ENCODE peak calls at places on chromosomes 7 and 10, in nine cellular contexts. M is stomach, Y is A549, F is tibial nerve, C is H1, B is ovary, N is transverse colon, E is K562, T is HepG2. H is an unnamed sample. For H3K4me1, the result is how much of the 10 kb centered on the place peaks cover.

GRCh38 chr10:6990891-6991290 is 410.8 kb upstream of the PRKCQ start:
- DNase-seq in E (no peak), B (no peak), M (no peak), C (no peak), F (no peak), N (no peak), Y (no peak), T (no peak), H (no peak)

GRCh38 chr7:121591916-121592315 is 195.8 kb upstream of the FAM3C start:
- DNase-seq in C (no peak), N (no peak), Y (no peak), T (no peak), B (no peak), M (no peak), E (no peak), F (no peak), H (no peak)

GRCh38 chr7:123327661-123328060 is 127.9 kb upstream of the SLC13A1 start:
- DNase-seq in N (no peak), Y (no peak), M (no peak), C (no peak), E (no peak), F (no peak), T (no peak), B (no peak), H (no peak)

GRCh38 chr7:641966-642365 is 84.5 kb upstream of the DNAAF5 start:
- DNase-seq in M (no peak), E (no peak), F (no peak), N (no peak), T (no peak), B (no peak), C (no peak), Y (no peak), H (no peak)

GRCh38 chr10:89217057-89217990 is 10.2 kb upstream of the CH25H start:
- DNase-seq in M (peak), F (peak), T (peak), Y (peak), B (peak), N (peak), C (peak), E (peak), H (no peak)

GRCh38 chr7:46058424-46058823 is 137.4 kb upstream of the IGFBP3 start:
- DNase-seq in C (no peak), M (no peak), F (no peak), T (no peak), E (no peak), Y (no peak), B (no peak), N (no peak), H (no peak)

GRCh38 chr10:113620486-113620885 is 43.4 kb downstream of the NRAP start:
- DNase-seq in T (no peak), Y (no peak), M (no peak), F (no peak), C (no peak), B (no peak), E (no peak), N (no peak), H (no peak)

GRCh38 chr7:80957226-80957625 is 38.4 kb upstream of the SEMA3C start:
- DNase-seq in N (no peak), E (no peak), M (no peak), Y (no peak), F (no peak), B (no peak), T (no peak), C (no peak), H (no peak)

GRCh38 chr7:122883049-122883670 is 3.1 kb downstream of the CADPS2 start:
- DNase-seq in B (no peak), Y (no peak), T (no peak), C (no peak), M (no peak), F (no peak), N (no peak), E (no peak), H (no peak)

GRCh38 chr10:7523656-7524055 is 112.8 kb upstream of the SFMBT2 start:
- DNase-seq in T (no peak), F (no peak), Y (peak), N (no peak), C (no peak), B (no peak), E (no peak), M (no peak), H (no peak)

GRCh38 chr10:132827861-132828539 is 42.1 kb upstream of the NKX6-2 start:
- DNase-seq in E (no peak), C (no peak), B (no peak), F (no peak), Y (no peak), T (no peak), M (no peak), N (no peak), H (no peak)

GRCh38 chr10:62148155-62148554 is 120.5 kb downstream of the RTKN2 start:
- DNase-seq in T (no peak), N (no peak), E (no peak), Y (no peak), M (no peak), B (no peak), C (no peak), F (no peak), H (no peak)

GRCh38 chr7:71278301-71278700 is 146.4 kb downstream of the GALNT17 start:
- DNase-seq in C (no peak), E (no peak), N (no peak), B (no peak), M (no peak), F (no peak), T (no peak), Y (no peak), H (no peak)

GRCh38 chr10:127892743-127893142 is at the start of gene CLRN3:
- DNase-seq in E (no peak), M (no peak), F (no peak), Y (no peak), T (no peak), N (peak), C (no peak), B (no peak), H (no peak)

GRCh38 chr10:72814134-72814790 is 79.3 kb upstream of the OIT3 start:
- DNase-seq in Y (no peak), T (no peak), E (no peak), F (no peak), N (no peak), C (no peak), M (no peak), B (no peak), H (no peak)

GRCh38 chr7:100720320-100720644 is at the start of gene EPO:
- DNase-seq in C (peak), T (no peak), M (no peak), E (peak), Y (no peak), N (no peak), B (no peak), F (no peak), H (no peak)

GRCh38 chr10:42865716-42866114 is 83.1 kb downstream of the BMS1 start:
- DNase-seq in E (no peak), N (no peak), T (no peak), B (no peak), F (no peak), M (no peak), C (peak), Y (no peak), H (no peak)

GRCh38 chr7:31006864-31007263 is 43.1 kb downstream of the GHRHR start:
- DNase-seq in C (no peak), B (no peak), Y (no peak), N (no peak), F (no peak), T (no peak), M (no peak), E (no peak), H (no peak)

GRCh38 chr7:138238734-138239133 is 162.5 kb downstream of the AKR1D1 start:
- DNase-seq in N (no peak), T (no peak), B (no peak), Y (no peak), C (no peak), F (no peak), E (no peak), M (no peak), H (no peak)

GRCh38 chr10:95711492-95711891 is 17.8 kb upstream of the TCTN3 start:
- DNase-seq in M (no peak), C (no peak), F (no peak), N (no peak), T (no peak), Y (no peak), B (no peak), E (no peak), H (no peak)

GRCh38 chr10:78502208-78502943 is 468.7 kb downstream of the RPS24 start:
- DNase-seq in F (no peak), N (no peak), B (no peak), T (peak), C (no peak), E (no peak), M (no peak), Y (no peak), H (no peak)

GRCh38 chr7:57384380-57384779 is 65.6 kb upstream of the ZNF716 start:
- DNase-seq in T (no peak), B (no peak), E (no peak), C (no peak), M (no peak), Y (no peak), N (no peak), F (no peak), H (no peak)

GRCh38 chr7:96061844-96062243 is 260.1 kb downstream of the SLC25A13 start:
- DNase-seq in N (no peak), C (no peak), F (no peak), M (peak), B (peak), T (no peak), E (no peak), Y (no peak), H (no peak)

GRCh38 chr10:115762029-115762428 is 511.0 kb downstream of the GFRA1 start:
- DNase-seq in E (no peak), C (no peak), T (no peak), N (no peak), M (no peak), B (no peak), Y (no peak), F (no peak), H (no peak)

GRCh38 chr7:2529161-2530075 is 9.8 kb downstream of the LFNG start:
- DNase-seq in N (peak), B (no peak), F (peak), Y (peak), E (no peak), C (no peak), T (no peak), M (peak), H (no peak)

GRCh38 chr10:84054743-84055142 is 84.6 kb upstream of the GHITM start:
- DNase-seq in M (no peak), T (no peak), E (no peak), F (no peak), N (no peak), Y (no peak), C (no peak), B (no peak), H (no peak)

DNA sequence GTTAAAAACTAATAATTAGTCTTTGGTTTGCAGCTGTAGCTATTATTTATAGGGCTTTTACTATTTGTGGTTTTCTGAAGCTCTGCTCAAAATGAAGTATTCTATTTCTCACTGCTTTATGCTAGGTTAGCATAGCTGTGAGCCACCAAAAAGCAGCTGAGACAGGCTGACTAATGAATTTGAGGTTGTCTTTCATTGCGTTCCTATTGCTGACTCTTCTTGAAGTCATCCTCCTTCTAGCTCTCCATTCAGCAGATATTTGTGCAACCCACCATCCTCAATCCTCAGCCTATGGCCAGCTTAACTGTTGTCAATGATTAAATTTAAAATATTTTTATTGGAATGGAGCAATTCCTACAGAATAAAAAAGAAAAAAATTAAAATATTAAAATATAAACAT is 2.1 kb upstream of the RALA start:
- DNase-seq in M (no peak), Y (no peak), E (no peak), B (no peak), C (no peak), T (no peak), F (no peak), N (no peak), H (no peak)
- H3K4me1 ChIP-seq in M (under half), Y (under half), E (under half), B (under half), C (under half), T (under half), F (under half), N (under half), H (under half)

DNA sequence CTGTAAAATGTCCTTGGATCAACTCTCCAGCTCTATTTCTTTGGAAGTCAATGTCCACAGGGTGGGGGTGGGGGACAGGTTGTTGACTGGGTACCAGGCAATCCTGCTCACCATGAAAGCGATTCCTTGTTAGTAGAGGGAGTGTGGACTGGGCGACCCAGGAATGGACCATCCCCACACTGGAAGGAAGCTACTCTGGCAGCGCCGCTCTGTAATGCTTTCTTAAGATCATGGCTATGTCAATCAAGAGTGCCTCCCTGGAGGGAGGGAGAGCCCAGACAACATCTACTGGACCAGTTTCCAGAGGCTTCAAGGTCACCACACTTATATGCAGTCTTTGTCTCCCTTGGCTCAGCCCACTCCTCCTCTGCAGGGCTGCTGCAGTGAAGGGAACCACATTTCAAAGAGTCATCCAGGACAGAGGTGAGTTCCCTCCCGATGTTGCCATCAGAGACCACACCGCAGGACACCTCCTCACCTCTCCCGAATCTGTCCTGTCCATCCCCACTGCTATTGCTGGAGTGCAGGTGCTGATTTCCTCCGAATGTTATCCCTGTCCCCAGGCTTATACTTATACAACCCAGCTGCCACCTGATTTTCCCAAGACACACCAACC is 6.9 kb downstream of the GIMAP5 start:
- DNase-seq in N (no peak), C (no peak), M (no peak), E (no peak), Y (no peak), F (no peak), B (no peak), T (no peak), H (no peak)
- TF ChIP-seq POLR2A in N (no peak), C (no peak), M (no peak), E (no peak), Y (no peak), F (no peak), B (no peak), T (no peak), H (no peak)

DNA sequence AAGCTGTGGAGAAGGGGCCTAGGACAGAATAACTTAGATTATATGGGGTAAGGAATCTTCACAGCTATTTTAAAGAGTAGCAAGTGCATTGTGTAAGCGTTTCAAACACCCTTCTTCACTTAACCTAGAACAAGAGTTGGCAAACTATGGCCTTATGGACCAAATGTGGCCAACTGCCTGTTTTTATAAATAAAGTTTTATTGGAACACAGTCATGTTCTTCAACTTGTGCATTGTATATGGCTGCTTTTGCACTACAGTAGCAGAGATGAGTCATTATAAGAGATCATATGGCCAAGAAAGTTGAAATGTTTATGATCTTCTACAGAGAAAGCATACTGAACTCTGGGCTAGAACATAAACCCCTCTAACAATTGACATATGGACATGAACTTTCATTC is 187.8 kb downstream of the ETV1 start:
- DNase-seq in Y (no peak), M (no peak), C (no peak), N (no peak), E (no peak), B (no peak), T (no peak), F (no peak), H (no peak)
- TF ChIP-seq EP300 in Y (no peak), M (no peak), C (no peak), N (no peak), E (no peak), B (no peak), T (no peak), F (no peak), H (no peak)

DNA sequence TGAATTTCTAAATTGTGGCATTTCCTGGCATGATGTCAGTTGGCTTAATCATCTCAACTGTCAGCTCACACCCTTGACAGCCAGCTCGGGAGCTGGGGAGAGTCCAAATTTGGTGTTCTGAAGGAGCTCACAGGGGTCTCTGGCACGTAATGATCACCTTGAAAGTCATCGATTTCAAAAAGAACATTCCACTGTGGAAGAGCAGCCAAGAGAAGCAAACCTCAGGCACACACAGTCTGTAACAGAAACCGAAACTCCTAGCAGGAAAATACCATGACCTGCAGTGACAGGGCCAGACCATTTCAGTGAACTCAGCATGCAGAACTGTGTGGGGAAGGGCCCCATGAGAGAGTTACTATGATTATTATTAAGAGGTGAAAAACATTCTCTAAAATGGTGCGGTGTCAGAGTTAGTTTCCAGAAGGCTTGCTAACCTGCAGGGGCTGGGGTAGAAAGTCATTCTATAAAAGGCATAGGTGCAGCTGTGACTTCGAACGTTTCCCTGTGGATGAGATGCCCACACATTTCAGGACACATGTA is 26.4 kb upstream of the KLF6 start:
- DNase-seq in T (no peak), E (no peak), F (no peak), C (no peak), N (peak), Y (no peak), B (no peak), M (peak), H (no peak)
- H3K4me1 ChIP-seq in T (half or more), E (half or more), F (under half), C (under half), N (half or more), Y (half or more), B (under half), M (half or more), H (under half)

GRCh38 chr7:106659963-106660861 is 746 bp downstream of the CCDC71L start:
- DNase-seq in Y (peak), N (peak), B (peak), F (peak), E (peak), T (no peak), M (peak), C (peak), H (peak)
- TF ChIP-seq POLR2A in Y (no peak), N (peak), B (no peak), F (no peak), E (peak), T (no peak), M (no peak), C (peak), H (no peak)

DNA sequence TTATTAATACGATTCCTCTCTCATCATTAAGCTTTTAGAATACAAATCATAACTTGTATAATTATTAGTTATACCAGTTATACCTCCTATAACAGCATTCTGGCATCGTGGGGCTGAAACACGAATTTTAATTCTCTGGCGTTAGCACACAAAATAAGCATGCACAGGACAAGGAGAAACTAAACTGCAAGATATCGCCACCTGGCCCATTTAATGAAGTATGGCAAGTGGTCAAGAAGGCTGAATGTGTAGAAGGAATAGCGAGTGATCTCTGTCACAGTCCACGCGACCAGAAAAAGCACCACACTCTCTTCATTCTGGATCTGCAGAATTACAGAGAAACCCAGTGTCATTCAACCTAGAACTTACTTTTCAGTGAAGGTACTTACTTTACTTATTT is 18.1 kb downstream of the HACD1 start:
- DNase-seq in N (no peak), B (no peak), F (no peak), M (no peak), E (peak), T (no peak), C (no peak), Y (peak), H (no peak)
- TF ChIP-seq EP300 in N (no peak), B (no peak), F (no peak), M (no peak), E (no peak), T (no peak), C (no peak), Y (no peak), H (no peak)

GRCh38 chr10:97685395-97685958 is 1.6 kb downstream of the AVPI1 start:
- DNase-seq in N (peak), E (peak), M (peak), F (no peak), C (no peak), Y (peak), B (no peak), T (peak), H (no peak)

GRCh38 chr10:97686962-97687784 is at the start of gene AVPI1:
- DNase-seq in Y (peak), E (peak), F (peak), B (peak), T (peak), N (peak), M (peak), C (peak), H (peak)

GRCh38 chr10:97686301-97686961 is 610 bp downstream of the AVPI1 start:
- DNase-seq in F (no peak), C (no peak), B (no peak), T (no peak), N (no peak), M (no peak), E (no peak), Y (peak), H (no peak)

GRCh38 chr10:97683556-97684357 is 3.3 kb downstream of the AVPI1 start:
- DNase-seq in N (peak), C (no peak), M (peak), B (no peak), T (no peak), Y (peak), E (no peak), F (no peak), H (no peak)

DNA sequence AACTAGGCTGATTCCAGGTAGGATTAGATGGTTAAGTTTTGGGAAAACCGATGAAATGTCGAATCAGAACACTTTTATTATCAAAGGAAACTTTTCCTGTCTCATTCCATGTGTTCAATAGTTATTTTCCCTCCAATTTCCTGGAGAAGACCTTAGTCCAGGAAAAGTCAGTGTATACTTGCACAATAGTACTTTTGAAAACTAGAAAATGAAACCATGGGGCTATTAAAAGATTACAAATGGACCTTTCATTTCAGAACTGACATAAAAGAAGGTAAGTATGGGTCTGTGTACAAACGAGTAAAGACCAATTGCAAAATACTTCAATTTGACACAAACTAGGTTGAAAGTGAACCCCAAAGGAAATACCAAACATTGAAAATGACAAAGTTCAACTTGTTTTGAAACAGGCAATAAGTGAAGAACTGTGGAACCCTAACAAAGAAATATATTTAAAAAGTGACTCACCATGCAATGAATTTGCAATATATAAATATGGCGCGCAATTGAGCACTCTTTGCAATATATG is 2.1 kb downstream of the AVPI1 start:
- DNase-seq in T (peak), M (no peak), F (no peak), B (no peak), N (no peak), E (no peak), Y (no peak), C (no peak), H (no peak)
- H3K4me1 ChIP-seq in T (half or more), M (half or more), F (under half), B (under half), N (half or more), E (under half), Y (half or more), C (under half), H (half or more)

H was measured in suprapubic skin.